ENCODE peak calls at places on chromosomes 4 and X, in seven cellular contexts. I is thyroid gland, Y is uterus, M is vagina, B is spleen, K is Peyer's patch, P is breast epithelium. C is an unnamed sample.

GRCh38 chr4:110480031-110480549 is 4.1 kb downstream of the ENPEP start:
- DNase-seq in I (no peak), Y (peak), M (no peak), B (no peak), K (no peak), P (no peak), C (no peak)

GRCh38 chrX:123339201-123339905 is 155.3 kb downstream of the GRIA3 start:
- DNase-seq in I (no peak), Y (no peak), M (no peak), B (no peak), K (no peak), P (no peak), C (no peak)

GRCh38 chr4:95085118-95085833 is 327.5 kb downstream of the BMPR1B start:
- DNase-seq in I (no peak), Y (no peak), M (no peak), B (no peak), K (no peak), P (no peak), C (no peak)

GRCh38 chr4:155946486-155946885 is 7.2 kb downstream of the CTSO start:
- DNase-seq in I (no peak), Y (no peak), M (no peak), B (no peak), K (no peak), P (no peak), C (no peak)

GRCh38 chr4:77196866-77197265 is 39.9 kb downstream of the CCNG2 start:
- DNase-seq in I (no peak), Y (no peak), M (no peak), B (no peak), K (no peak), P (no peak), C (no peak)

GRCh38 chrX:154040307-154040756 is 20.6 kb upstream of the IRAK1 start:
- DNase-seq in I (no peak), Y (no peak), M (no peak), B (no peak), K (no peak), P (no peak), C (peak)

GRCh38 chr4:179836179-179837075 is 2394.2 kb upstream of the AGA start:
- DNase-seq in I (no peak), Y (no peak), M (no peak), B (no peak), K (no peak), P (no peak), C (no peak)

GRCh38 chr4:187312299-187312698 is 588.6 kb upstream of the FAT1 start:
- DNase-seq in I (no peak), Y (no peak), M (no peak), B (no peak), K (no peak), P (no peak), C (no peak)

GRCh38 chrX:85004255-85004654 is 578 bp downstream of the APOOL start:
- DNase-seq in I (no peak), Y (no peak), M (no peak), B (no peak), K (no peak), P (no peak), C (peak)

GRCh38 chr4:189823611-189824010 is 117.1 kb upstream of the FRG1 start:
- DNase-seq in I (no peak), Y (no peak), M (no peak), B (no peak), K (no peak), P (peak), C (no peak)

GRCh38 chrX:100980608-100981497 is 11.3 kb downstream of the ARL13A start:
- DNase-seq in I (peak), Y (no peak), M (no peak), B (no peak), K (no peak), P (peak), C (no peak)

GRCh38 chr4:22500831-22501714 is 14.8 kb downstream of the ADGRA3 start:
- DNase-seq in I (peak), Y (no peak), M (no peak), B (no peak), K (peak), P (no peak), C (no peak)

GRCh38 chrX:115896362-115896761 is 274.2 kb upstream of the AGTR2 start:
- DNase-seq in I (no peak), Y (no peak), M (no peak), B (no peak), K (no peak), P (no peak), C (no peak)

GRCh38 chr4:10075953-10076391 is 40.6 kb downstream of the WDR1 start:
- DNase-seq in I (peak), Y (peak), M (no peak), B (no peak), K (peak), P (no peak), C (no peak)

GRCh38 chrX:13511557-13512330 is 57.7 kb upstream of the EGFL6 start:
- DNase-seq in I (no peak), Y (no peak), M (no peak), B (no peak), K (no peak), P (no peak), C (no peak)

GRCh38 chr4:119785963-119786362 is 157.4 kb upstream of the PDE5A start:
- DNase-seq in I (peak), Y (no peak), M (no peak), B (no peak), K (peak), P (no peak), C (peak)

GRCh38 chrX:155094468-155095061 is 23.3 kb downstream of the BRCC3 start:
- DNase-seq in I (peak), Y (no peak), M (no peak), B (no peak), K (no peak), P (no peak), C (peak)

GRCh38 chr4:123621072-123621705 is 224.6 kb downstream of the SPRY1 start:
- DNase-seq in I (no peak), Y (peak), M (no peak), B (no peak), K (no peak), P (no peak), C (no peak)

GRCh38 chrX:13387656-13388421 is 68.0 kb upstream of the ATXN3L start:
- DNase-seq in I (no peak), Y (no peak), M (no peak), B (no peak), K (no peak), P (no peak), C (no peak)

GRCh38 chrX:128464091-128464490 is 411.9 kb upstream of the ACTRT1 start:
- DNase-seq in I (no peak), Y (no peak), M (no peak), B (no peak), K (no peak), P (no peak), C (no peak)

GRCh38 chr4:92477309-92477708 is 173.5 kb downstream of the GRID2 start:
- DNase-seq in I (no peak), Y (no peak), M (no peak), B (no peak), K (no peak), P (no peak), C (no peak)

GRCh38 chr4:7861440-7861881 is 78.2 kb downstream of the AFAP1 start:
- DNase-seq in I (no peak), Y (no peak), M (no peak), B (no peak), K (no peak), P (no peak), C (no peak)

GRCh38 chr4:99763635-99764101 is 53.0 kb upstream of the DAPP1 start:
- DNase-seq in I (peak), Y (peak), M (no peak), B (no peak), K (no peak), P (no peak), C (no peak)

GRCh38 chrX:103517246-103517645 is 2.0 kb downstream of the RAB40A start:
- DNase-seq in I (no peak), Y (no peak), M (no peak), B (no peak), K (no peak), P (no peak), C (no peak)

GRCh38 chr4:5050520-5050955 is 742 bp upstream of the STK32B start:
- DNase-seq in I (peak), Y (peak), M (peak), B (peak), K (peak), P (no peak), C (peak)

GRCh38 chr4:88008133-88008621 is 742 bp downstream of the PKD2 start:
- DNase-seq in I (peak), Y (no peak), M (no peak), B (peak), K (peak), P (no peak), C (peak)

GRCh38 chr4:93771640-93772411 is 56.7 kb upstream of the ATOH1 start:
- DNase-seq in I (peak), Y (no peak), M (no peak), B (no peak), K (peak), P (no peak), C (no peak)

GRCh38 chr4:25128671-25129070 is 31.6 kb downstream of the SEPSECS start:
- DNase-seq in I (no peak), Y (no peak), M (no peak), B (no peak), K (no peak), P (no peak), C (no peak)

GRCh38 chr4:120918788-120919187 is 3.7 kb downstream of the PRDM5 start:
- DNase-seq in I (peak), Y (no peak), M (no peak), B (no peak), K (no peak), P (no peak), C (no peak)

DNA sequence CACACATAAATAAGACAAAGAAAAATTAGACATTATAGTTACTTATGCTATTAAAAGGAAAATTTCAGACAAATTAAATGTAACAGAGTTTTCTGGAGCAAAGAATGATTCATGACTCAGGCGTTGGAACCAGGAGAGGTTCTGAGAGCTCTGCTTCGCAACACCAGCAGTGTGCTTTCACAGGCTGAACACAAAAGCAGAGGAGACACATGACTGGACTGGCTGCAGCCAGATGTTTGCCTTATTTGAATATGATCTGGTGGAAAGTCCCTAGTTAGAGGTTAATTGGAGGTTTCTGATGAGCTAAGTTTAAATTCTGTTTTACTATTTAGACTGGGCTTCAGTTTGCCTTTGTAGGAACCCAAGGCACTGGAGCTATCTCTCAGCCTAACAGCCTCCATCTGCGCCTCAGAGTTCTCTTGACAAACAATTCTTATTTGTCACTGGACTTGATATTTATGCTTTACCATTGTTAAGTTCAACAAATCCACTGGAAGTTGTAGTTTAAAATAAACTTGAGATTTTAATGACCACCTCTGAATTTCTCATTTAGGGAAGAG is 16.2 kb downstream of the BOD1L1 start:
- DNase-seq in I (no peak), Y (no peak), M (no peak), B (peak), K (peak), P (no peak), C (no peak)
- TF ChIP-seq POLR2A in I (no peak), Y (no peak), M (no peak), B (no peak), K (no peak), P (no peak), C (no peak)

GRCh38 chrX:18983711-18984380 is at the start of gene PHKA2:
- DNase-seq in I (peak), Y (peak), M (no peak), B (no peak), K (peak), P (peak), C (no peak)
- TF ChIP-seq POLR2A in I (no peak), Y (no peak), M (no peak), B (no peak), K (peak), P (no peak), C (no peak)

GRCh38 chr4:1794809-1795303 is 1.8 kb downstream of the FGFR3 start:
- DNase-seq in I (no peak), Y (no peak), M (no peak), B (no peak), K (no peak), P (no peak), C (peak)

GRCh38 chr4:1793496-1793840 is 375 bp downstream of the FGFR3 start:
- DNase-seq in I (peak), Y (no peak), M (no peak), B (no peak), K (peak), P (no peak), C (peak)

GRCh38 chr4:1793940-1794808 is 1.1 kb downstream of the FGFR3 start:
- DNase-seq in I (no peak), Y (no peak), M (no peak), B (no peak), K (no peak), P (no peak), C (peak)

GRCh38 chr4:1792158-1792831 is 798 bp upstream of the FGFR3 start:
- DNase-seq in I (no peak), Y (no peak), M (no peak), B (no peak), K (no peak), P (no peak), C (no peak)

DNA sequence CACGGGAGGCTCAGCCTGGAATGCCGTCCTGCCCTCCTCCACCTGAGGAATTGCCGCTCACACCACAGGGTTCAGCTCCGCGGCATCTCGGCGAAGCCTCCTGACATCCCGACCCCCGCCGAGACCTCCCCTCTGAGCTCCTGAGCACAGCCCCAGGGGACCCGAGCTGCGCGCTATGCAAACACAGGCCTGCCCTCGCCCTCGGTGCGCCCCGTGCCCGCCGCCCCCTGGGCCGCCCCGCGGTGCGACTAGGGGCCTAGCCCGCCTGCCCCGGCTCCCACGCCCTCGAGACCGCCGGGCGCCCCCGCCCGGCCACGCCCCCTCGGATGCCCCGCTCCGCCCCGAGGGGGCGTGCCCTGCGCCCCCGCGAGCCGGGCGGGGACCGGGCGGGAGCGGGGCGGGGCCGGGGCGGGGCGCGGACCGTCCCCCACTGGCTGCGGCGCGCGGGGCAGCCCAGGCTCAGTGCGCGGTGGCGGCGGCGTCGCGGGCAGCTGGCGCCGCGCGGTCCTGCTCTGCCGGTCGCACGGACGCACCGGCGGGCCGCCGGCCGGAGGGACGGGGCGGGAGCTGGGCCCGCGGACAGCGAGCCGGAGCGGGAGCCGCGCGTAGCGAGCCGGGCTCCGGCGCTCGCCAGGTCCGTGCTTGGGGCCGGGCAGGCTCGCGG is at the start of gene FGFR3:
- DNase-seq in I (peak), Y (no peak), M (no peak), B (no peak), K (peak), P (no peak), C (peak)
- TF ChIP-seq POLR2A in I (peak), Y (peak), M (peak), B (no peak), K (peak), P (no peak), C (no peak)

DNA sequence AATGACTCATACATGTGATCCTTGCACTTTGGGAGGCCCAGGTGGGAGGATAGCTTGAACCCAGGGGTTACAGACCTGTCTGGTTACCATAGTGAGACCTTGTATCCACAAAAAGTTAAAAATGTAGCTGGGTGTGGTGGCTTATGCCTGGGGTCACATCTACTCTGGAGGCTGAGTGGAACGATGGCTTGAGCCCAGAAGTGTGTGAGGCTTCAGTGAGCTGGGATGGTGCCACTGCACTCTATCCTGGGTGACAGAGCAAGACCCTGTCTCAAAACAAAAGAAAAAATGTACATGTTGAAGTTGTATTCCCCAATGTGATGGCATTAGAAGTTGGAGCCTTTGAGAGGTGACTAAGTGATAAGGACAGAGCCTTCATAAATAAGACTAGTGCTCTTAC is 409.4 kb upstream of the PABPC4L start:
- DNase-seq in I (peak), Y (no peak), M (no peak), B (no peak), K (no peak), P (no peak), C (no peak)
- TF ChIP-seq POLR2A in I (no peak), Y (no peak), M (no peak), B (no peak), K (no peak), P (no peak), C (no peak)